ENCODE peak calls at places on chromosomes 5 and 9, in four cellular contexts. Q, M, W and H are unnamed samples.

GRCh38 chr5:175656966-175657365 is 905 bp upstream of the HRH2 start:
- DNase-seq in W (no peak), Q (no peak), M (no peak), H (no peak)

GRCh38 chr9:134660407-134660806 is 18.8 kb downstream of the COL5A1 start:
- DNase-seq in M (no peak), Q (no peak), W (no peak), H (no peak)

GRCh38 chr5:149829954-149830353 is 99.8 kb downstream of the PPARGC1B start:
- DNase-seq in M (no peak), W (no peak), Q (no peak), H (no peak)

GRCh38 chr9:133682961-133683493 is 46.9 kb downstream of the DBH start:
- DNase-seq in W (no peak), Q (no peak), M (no peak), H (no peak)

GRCh38 chr9:133477461-133477860 is 1.4 kb downstream of the SLC2A6 start:
- DNase-seq in Q (no peak), M (no peak), W (no peak), H (no peak)

GRCh38 chr5:54518146-54519082 is 855 bp downstream of the SNX18 start:
- DNase-seq in Q (no peak), M (peak; percentile 79), W (peak; percentile 30), H (peak; percentile 50)

GRCh38 chr9:19223724-19224123 is 6.8 kb upstream of the DENND4C start:
- DNase-seq in M (no peak), Q (no peak), W (no peak), H (no peak)

GRCh38 chr5:76679231-76679630 is 36.7 kb upstream of the F2R start:
- DNase-seq in Q (no peak), W (no peak), M (no peak), H (no peak)

GRCh38 chr9:137195525-137196220 is 4.9 kb downstream of the TPRN start:
- DNase-seq in M (no peak), Q (no peak), W (no peak), H (no peak)

GRCh38 chr5:29518176-29518575 is 1675.3 kb upstream of the CDH6 start:
- DNase-seq in Q (no peak), W (no peak), M (no peak), H (no peak)

GRCh38 chr5:43425965-43426364 is 13.8 kb upstream of the CCL28 start:
- DNase-seq in W (no peak), M (no peak), Q (no peak), H (no peak)

GRCh38 chr9:17063535-17064135 is 71.2 kb upstream of the CNTLN start:
- DNase-seq in M (no peak), W (no peak), Q (peak; percentile 31), H (no peak)

GRCh38 chr5:65832603-65833228 is 93.7 kb upstream of the ERBIN start:
- DNase-seq in Q (no peak), M (no peak), W (no peak), H (no peak)

GRCh38 chr5:73189816-73190451 is 16.9 kb downstream of the TMEM174 start:
- DNase-seq in M (no peak), W (no peak), Q (no peak), H (no peak)

GRCh38 chr5:141374627-141375026 is 936 bp downstream of the PCDHGA6 start:
- DNase-seq in Q (no peak), M (no peak), W (no peak), H (no peak)

GRCh38 chr5:141369994-141370848 is at the start of gene PCDHGB3:
- DNase-seq in M (no peak), Q (no peak), W (no peak), H (no peak)

GRCh38 chr5:141371572-141372475 is 1.8 kb downstream of the PCDHGB3 start:
- DNase-seq in Q (no peak), M (no peak), W (no peak), H (no peak)

GRCh38 chr5:141373673-141374317 is at the start of gene PCDHGA6:
- DNase-seq in W (no peak), M (no peak), Q (no peak), H (no peak)
- H3K9me3 ChIP-seq in W (peaks cover 95% of the 10 kb centered on the region), M (peaks cover 100% of the 10 kb centered on the region), Q (no peaks in the 10 kb centered on the region), H (peaks cover 5% of the 10 kb centered on the region)

GRCh38 chr5:4101189-4101588 is 505.6 kb downstream of the IRX1 start:
- DNase-seq in M (no peak), Q (no peak), W (no peak), H (no peak)
- H3K9me3 ChIP-seq in M (no peaks in the 10 kb centered on the region), Q (no peaks in the 10 kb centered on the region), W (no peaks in the 10 kb centered on the region), H (no peaks in the 10 kb centered on the region)

DNA sequence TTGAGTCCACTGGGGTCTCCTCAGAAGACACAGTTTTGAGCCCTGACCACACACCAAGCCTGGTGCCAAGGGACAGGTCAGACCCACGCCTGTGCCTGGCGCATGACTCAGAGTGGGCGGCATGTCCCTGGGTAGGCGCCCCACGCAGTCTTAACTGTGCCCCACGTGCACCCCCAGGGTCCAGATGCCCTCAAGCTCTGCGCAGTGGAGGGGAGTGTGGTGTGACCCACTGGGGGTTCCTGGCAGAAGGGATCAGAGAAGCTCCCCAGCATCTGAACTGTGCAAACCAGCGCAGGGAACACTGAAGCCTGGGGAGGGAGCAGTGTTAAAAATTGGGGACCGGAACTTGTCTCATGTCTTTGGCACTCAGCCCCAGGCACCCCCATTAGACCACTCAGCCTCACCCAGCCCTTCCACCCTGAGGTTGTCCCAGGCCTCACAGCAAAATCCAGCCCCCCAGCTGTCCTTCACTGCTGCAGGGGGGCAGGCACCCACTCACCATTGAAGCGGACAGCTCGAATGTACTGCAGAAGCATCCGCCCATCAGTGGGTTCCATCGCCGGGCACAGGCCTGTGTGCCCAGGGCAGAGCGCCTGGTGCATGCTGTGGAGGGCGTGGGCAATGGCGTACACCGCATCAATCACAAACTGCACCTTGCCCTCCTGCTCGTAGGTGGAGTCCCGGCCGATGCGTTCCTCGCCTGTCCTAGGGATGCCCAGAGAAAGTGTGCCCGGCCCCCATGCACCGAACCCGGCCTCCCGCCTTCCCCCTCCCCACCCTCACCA is 6.5 kb downstream of the GRM6 start:
- DNase-seq in W (no peak), Q (no peak), M (no peak), H (no peak)
- H3K9me3 ChIP-seq in W (peaks cover 30% of the 10 kb centered on the region), Q (peaks cover 7% of the 10 kb centered on the region), M (peaks cover 70% of the 10 kb centered on the region), H (no peaks in the 10 kb centered on the region)

GRCh38 chr9:92988215-92988731 is 41.0 kb downstream of the FGD3 start:
- DNase-seq in W (no peak), Q (no peak), M (no peak), H (no peak)
- H3K9me3 ChIP-seq in W (no peaks in the 10 kb centered on the region), Q (no peaks in the 10 kb centered on the region), M (no peaks in the 10 kb centered on the region), H (no peaks in the 10 kb centered on the region)